ENCODE peak calls at places on chromosome 1, in four cellular contexts. G, E, V and W are unnamed samples.

GRCh38 chr1:161740871-161741270 is 8.7 kb upstream of the DUSP12 start:
- DNase-seq in G (no peak), V (no peak), E (no peak), W (no peak)

GRCh38 chr1:59502009-59502691 is 205.3 kb downstream of the FGGY start:
- DNase-seq in V (no peak), E (no peak), G (no peak), W (no peak)

GRCh38 chr1:23481026-23481597 is 2.9 kb downstream of the ASAP3 start:
- DNase-seq in V (no peak), E (no peak), G (no peak), W (no peak)

GRCh38 chr1:62732327-62732726 is 44.1 kb upstream of the DOCK7 start:
- DNase-seq in E (no peak), V (no peak), G (no peak), W (no peak)

GRCh38 chr1:222877854-222878253 is 63.0 kb downstream of the DISP1 start:
- DNase-seq in G (no peak), V (no peak), E (no peak), W (no peak)

GRCh38 chr1:106957795-106958194 is 98.7 kb upstream of the PRMT6 start:
- DNase-seq in E (no peak), V (no peak), G (no peak), W (no peak)

GRCh38 chr1:68481041-68481440 is 15.8 kb downstream of the DEPDC1 start:
- DNase-seq in E (no peak), G (no peak), V (peak; percentile 23), W (no peak)

GRCh38 chr1:51488372-51489050 is 30.6 kb downstream of the EPS15 start:
- DNase-seq in E (no peak), V (peak; percentile 16), G (no peak), W (no peak)

GRCh38 chr1:246425895-246426294 is 81.2 kb downstream of the SMYD3 start:
- DNase-seq in G (no peak), V (no peak), E (no peak), W (no peak)

GRCh38 chr1:64319985-64320384 is 116.6 kb downstream of the UBE2U start:
- DNase-seq in E (no peak), V (no peak), G (no peak), W (no peak)

GRCh38 chr1:202283991-202284390 is 57.7 kb downstream of the UBE2T start:
- DNase-seq in E (no peak), V (peak; percentile 74), G (no peak), W (no peak)

GRCh38 chr1:108715932-108716331 is 3.2 kb downstream of the FNDC7 start:
- DNase-seq in V (no peak), E (no peak), G (no peak), W (no peak)

GRCh38 chr1:214360525-214361164 is 79.7 kb downstream of the SMYD2 start:
- DNase-seq in G (no peak), V (no peak), E (no peak), W (no peak)

GRCh38 chr1:223331301-223331700 is 32.7 kb downstream of the SUSD4 start:
- DNase-seq in E (no peak), G (no peak), V (no peak), W (no peak)

GRCh38 chr1:107874221-107874620 is 90.8 kb downstream of the VAV3 start:
- DNase-seq in E (no peak), V (no peak), G (no peak), W (no peak)

GRCh38 chr1:116881879-116882520 is 27.7 kb upstream of the PTGFRN start:
- DNase-seq in E (peak; percentile 35), G (no peak), V (peak; percentile 65), W (peak; percentile 44)

GRCh38 chr1:195899762-195900352 is 708.4 kb downstream of the KCNT2 start:
- DNase-seq in G (no peak), E (no peak), V (peak; percentile 74), W (no peak)

GRCh38 chr1:207034208-207034607 is 1.7 kb upstream of the C1orf116 start:
- DNase-seq in E (no peak), G (no peak), V (no peak), W (no peak)

GRCh38 chr1:114669562-114670082 is at the start of gene DENND2C:
- DNase-seq in G (no peak), E (no peak), V (no peak), W (no peak)

GRCh38 chr1:3012511-3013291 is 8.6 kb upstream of the ACTRT2 start:
- DNase-seq in V (no peak), G (peak; percentile 74), E (peak; percentile 78), W (peak; percentile 48)

GRCh38 chr1:230303822-230304221 is 122.3 kb downstream of the PGBD5 start:
- DNase-seq in V (peak; percentile 48), G (no peak), E (no peak), W (no peak)

GRCh38 chr1:65467536-65467935 is 47.1 kb downstream of the LEPR start:
- DNase-seq in E (no peak), V (peak; percentile 58), G (no peak), W (no peak)

GRCh38 chr1:219298581-219299148 is 125.0 kb downstream of the LYPLAL1 start:
- DNase-seq in G (no peak), E (no peak), V (peak; percentile 69), W (no peak)

GRCh38 chr1:61094677-61095076 is 12.3 kb downstream of the NFIA start:
- DNase-seq in V (no peak), G (no peak), E (no peak), W (no peak)

GRCh38 chr1:29210278-29211085 is 20.3 kb downstream of the MECR start:
- DNase-seq in V (no peak), E (peak; percentile 11), G (no peak), W (peak; percentile 79)

GRCh38 chr1:209850342-209850979 is 22.7 kb downstream of the UTP25 start:
- DNase-seq in V (peak; percentile 45), G (peak; percentile 70), E (peak; percentile 76), W (peak; percentile 55)

GRCh38 chr1:229064320-229064908 is 206.5 kb upstream of the RAB4A start:
- DNase-seq in G (no peak), V (no peak), E (no peak), W (no peak)

GRCh38 chr1:38153426-38154088 is 107.0 kb upstream of the POU3F1 start:
- DNase-seq in G (no peak), E (no peak), V (no peak), W (no peak)

GRCh38 chr1:29105822-29106221 is 17.9 kb downstream of the TMEM200B start:
- DNase-seq in E (no peak), V (peak; percentile 15), G (no peak), W (no peak)

GRCh38 chr1:175200626-175201025 is 8.1 kb upstream of the KIAA0040 start:
- DNase-seq in V (no peak), G (peak; percentile 40), E (no peak), W (no peak)

GRCh38 chr1:43936470-43937151 is 3.0 kb downstream of the ARTN start:
- DNase-seq in V (peak; percentile 16), G (peak; percentile 40), E (peak; percentile 63), W (peak; percentile 62)

GRCh38 chr1:219086956-219087469 is 86.7 kb upstream of the LYPLAL1 start:
- DNase-seq in E (no peak), V (no peak), G (no peak), W (no peak)

GRCh38 chr1:160197231-160197630 is 6.9 kb downstream of the CASQ1 start:
- DNase-seq in E (no peak), G (no peak), V (no peak), W (no peak)

GRCh38 chr1:92958203-92958970 is 2.9 kb downstream of the DIPK1A start:
- DNase-seq in V (no peak), E (no peak), G (no peak), W (no peak)

GRCh38 chr1:92965003-92965402 is 3.7 kb upstream of the DIPK1A start:
- DNase-seq in G (no peak), E (no peak), V (no peak), W (no peak)

GRCh38 chr1:92960395-92961130 is 699 bp downstream of the DIPK1A start:
- DNase-seq in E (peak; percentile 42), G (peak; percentile 78), V (peak; percentile 82), W (peak; percentile 73)

GRCh38 chr1:92961896-92962752 is 862 bp upstream of the DIPK1A start:
- DNase-seq in V (peak; percentile 38), G (peak; percentile 68), E (peak; percentile 8), W (peak; percentile 80)

DNA sequence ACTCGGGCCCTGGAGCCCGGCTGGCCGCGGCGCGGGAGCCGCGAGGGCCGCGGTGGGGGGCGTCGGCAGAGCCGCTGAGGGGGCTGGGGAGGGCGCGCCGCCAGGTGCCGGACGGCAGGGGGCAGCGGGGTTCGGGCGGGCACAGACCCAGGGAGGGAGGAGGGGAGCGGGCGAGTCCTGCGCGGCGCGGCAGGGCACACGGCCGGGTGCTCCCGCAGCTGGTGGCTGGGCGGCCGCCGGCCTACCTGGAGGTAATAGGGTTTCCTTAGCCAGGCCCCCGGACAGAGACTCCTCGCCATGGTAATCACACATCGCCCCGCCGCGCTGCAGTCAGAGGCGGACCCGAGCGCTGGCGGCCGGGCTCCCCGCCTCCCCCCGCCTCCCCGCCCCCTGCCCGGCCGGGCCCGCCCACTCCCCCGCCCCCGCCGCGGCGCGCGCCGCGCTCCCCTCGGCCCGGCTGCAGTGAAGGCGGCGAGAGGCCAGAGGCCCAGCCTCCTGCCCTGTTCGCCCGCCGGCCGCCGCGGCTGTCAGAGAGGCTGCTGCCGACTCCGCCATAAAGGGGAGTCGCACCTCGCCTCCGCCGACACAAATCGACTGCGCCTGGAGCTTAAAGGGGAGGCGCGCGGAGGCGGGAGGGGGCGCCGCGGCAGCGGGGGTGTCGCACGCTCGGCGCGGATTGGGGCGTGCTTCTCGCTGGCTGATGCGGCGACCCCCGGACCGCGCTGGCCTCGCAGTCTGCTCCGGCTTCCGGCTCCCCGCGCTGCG is at the start of gene DIPK1A:
- DNase-seq in E (peak; percentile 83), G (peak; percentile 85), V (peak; percentile 70), W (peak; percentile 84)
- TF ChIP-seq CTCF in E (peak; percentile 58), G (no peak), V (peak; percentile 23), W (peak; percentile 29)

DNA sequence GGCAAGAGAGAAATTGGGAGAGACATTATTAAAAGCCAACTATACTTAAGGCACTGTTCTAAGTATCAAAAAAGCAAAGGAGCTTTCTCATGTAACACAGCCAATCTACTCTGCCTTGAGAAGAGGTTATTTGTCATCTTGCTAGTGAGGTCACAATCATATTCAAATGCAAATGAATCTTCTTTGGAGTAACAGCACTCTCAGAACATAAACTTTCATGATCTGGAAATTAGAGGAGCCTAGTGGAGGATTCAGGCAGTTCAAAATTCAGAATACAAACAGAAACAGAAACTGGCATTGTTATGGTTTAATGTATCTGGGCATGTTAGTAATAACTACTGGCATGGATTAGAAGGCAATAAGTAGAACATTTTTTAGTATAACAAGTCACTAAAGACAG is 57.4 kb downstream of the ARID4B start:
- DNase-seq in V (peak; percentile 45), G (no peak), E (no peak), W (no peak)
- TF ChIP-seq CTCF in V (no peak), G (no peak), E (no peak), W (no peak)

GRCh38 chr1:211737115-211738035 is 62.0 kb upstream of the NEK2 start:
- DNase-seq in E (no peak), G (no peak), V (no peak), W (no peak)
- TF ChIP-seq CTCF in E (no peak), G (no peak), V (no peak), W (no peak)

GRCh38 chr1:18711561-18712253 is 81.1 kb downstream of the PAX7 start:
- DNase-seq in E (no peak), V (no peak), G (no peak), W (no peak)
- TF ChIP-seq CTCF in E (no peak), V (no peak), G (no peak), W (no peak)

DNA sequence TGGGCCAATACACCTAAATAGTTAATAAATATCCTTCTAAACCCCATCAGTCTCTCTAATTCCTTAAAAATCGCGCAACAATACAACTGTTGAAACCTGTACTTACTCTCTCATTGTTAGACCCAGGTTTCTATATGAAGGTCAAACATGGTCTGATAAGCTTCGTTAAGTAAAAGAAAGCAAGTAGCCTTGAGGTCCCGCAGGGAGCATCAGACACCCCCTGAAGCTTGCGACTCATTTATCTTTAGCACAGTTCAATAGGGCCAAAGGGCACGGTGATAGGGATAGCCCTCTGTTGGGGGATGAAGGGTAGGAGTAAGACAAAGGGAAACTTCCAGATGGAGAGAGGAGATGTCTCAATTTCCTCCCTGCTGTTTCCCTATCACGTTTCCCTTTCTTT is 27.3 kb upstream of the THEM4 start:
- DNase-seq in G (no peak), E (no peak), V (no peak), W (no peak)
- TF ChIP-seq CTCF in G (no peak), E (no peak), V (no peak), W (no peak)